ENCODE peak calls at places on chromosomes 13 and 19, in five cellular contexts. D is pancreas; G is ascending aorta; L is HT1080; R is effector memory CD8-positive, alpha-beta T cell. A is an unnamed sample.

GRCh38 chr19:1445932-1446712 is 3.8 kb upstream of the APC2 start:
- DNase-seq in D (no peak), L (no peak), G (no peak), R (no peak), A (no peak)

GRCh38 chr13:100040196-100040595 is 48.7 kb upstream of the PCCA start:
- DNase-seq in L (no peak), D (no peak), G (no peak), R (no peak), A (no peak)

GRCh38 chr13:32330438-32330837 is 15.1 kb downstream of the BRCA2 start:
- DNase-seq in L (peak; percentile 70), D (no peak), G (no peak), R (no peak), A (no peak)

GRCh38 chr13:66835040-66835628 is 395.0 kb downstream of the PCDH9 start:
- DNase-seq in L (no peak), G (peak; percentile 61), R (no peak), D (peak; percentile 19), A (no peak)

GRCh38 chr13:49214917-49215376 is 5.2 kb upstream of the MLNR start:
- DNase-seq in D (no peak), L (no peak), R (no peak), G (no peak), A (no peak)

GRCh38 chr13:98187155-98187726 is 10.2 kb upstream of the RNF113B start:
- DNase-seq in D (no peak), G (no peak), R (no peak), L (no peak), A (no peak)

GRCh38 chr19:27986299-27986698 is 1226.7 kb downstream of the UQCRFS1 start:
- DNase-seq in R (no peak), G (no peak), L (no peak), D (no peak), A (no peak)

GRCh38 chr13:28394422-28394821 is 100.5 kb downstream of the FLT1 start:
- DNase-seq in R (no peak), L (peak; percentile 71), G (no peak), D (no peak), A (no peak)

GRCh38 chr13:86946734-86947133 is 724.4 kb upstream of the SLITRK5 start:
- DNase-seq in G (no peak), L (peak; percentile 8), R (no peak), D (no peak), A (no peak)

GRCh38 chr13:95573226-95573625 is 20.7 kb downstream of the CLDN10 start:
- DNase-seq in D (no peak), R (no peak), L (peak; percentile 48), G (no peak), A (no peak)

GRCh38 chr19:38862321-38863059 is 12.7 kb upstream of the HNRNPL start:
- DNase-seq in D (peak; percentile 64), R (no peak), G (no peak), L (peak; percentile 18), A (peak; percentile 54)

GRCh38 chr13:45051315-45051714 is 62.0 kb downstream of the GPALPP1 start:
- DNase-seq in D (no peak), G (no peak), R (no peak), L (no peak), A (no peak)

GRCh38 chr13:33381906-33382305 is 96.4 kb upstream of the STARD13 start:
- DNase-seq in G (no peak), L (no peak), D (no peak), R (no peak), A (no peak)

GRCh38 chr13:26047040-26047439 is 4.8 kb downstream of the SHISA2 start:
- DNase-seq in D (no peak), G (no peak), R (no peak), L (no peak), A (no peak)

GRCh38 chr19:38392707-38393308 is 4.3 kb downstream of the SPRED3 start:
- DNase-seq in R (no peak), G (no peak), D (no peak), L (peak; percentile 33), A (no peak)

GRCh38 chr13:111282425-111282824 is 38.0 kb upstream of the TEX29 start:
- DNase-seq in R (no peak), D (peak; percentile 43), G (no peak), L (no peak), A (no peak)

GRCh38 chr19:55041627-55042343 is 3.7 kb upstream of the GP6 start:
- DNase-seq in R (no peak), G (no peak), L (no peak), D (no peak), A (no peak)

GRCh38 chr19:11345122-11345752 is 831 bp downstream of the TMEM205 start:
- DNase-seq in R (no peak), L (no peak), D (no peak), G (no peak), A (no peak)

GRCh38 chr13:50222569-50223332 is 207.5 kb downstream of the KCNRG start:
- DNase-seq in L (no peak), R (peak; percentile 17), D (peak; percentile 21), G (peak; percentile 80), A (no peak)

GRCh38 chr19:15283141-15283885 is 49.0 kb downstream of the BRD4 start:
- DNase-seq in L (no peak), G (peak; percentile 85), R (no peak), D (no peak), A (no peak)

GRCh38 chr19:5172859-5173577 is 167.6 kb downstream of the PTPRS start:
- DNase-seq in D (no peak), R (no peak), G (peak; percentile 79), L (peak; percentile 92), A (peak; percentile 19)

GRCh38 chr19:45137179-45137761 is 23.5 kb downstream of the NKPD1 start:
- DNase-seq in L (no peak), D (no peak), G (no peak), R (no peak), A (no peak)

GRCh38 chr13:87680298-87680697 is 9.1 kb downstream of the SLITRK5 start:
- DNase-seq in R (no peak), L (no peak), G (no peak), D (no peak), A (no peak)

GRCh38 chr19:42250666-42251531 is 4.0 kb downstream of the ERF start:
- DNase-seq in L (peak; percentile 71), R (no peak), D (peak; percentile 31), G (no peak), A (no peak)

A was measured in pulmonary artery endothelial cell.